ENCODE peak calls at places on chromosome 3, in six cellular contexts. K is transverse colon, F is right atrium auricular region, L is fibroblast of pulmonary artery, X is fibroblast of the aortic adventitia, I is fibroblast of lung. E is an unnamed sample.

GRCh38 chr3:50388720-50389352 is 29.5 kb upstream of the TMEM115 start:
- DNase-seq in K (no peak), F (no peak), L (no peak), X (no peak), I (peak; percentile 44), E (peak; percentile 11)

GRCh38 chr3:37183375-37183831 is 9.0 kb upstream of the LRRFIP2 start:
- DNase-seq in K (no peak), F (peak; percentile 16), L (peak; percentile 97), X (peak; percentile 98), I (peak; percentile 97), E (peak; percentile 97)

GRCh38 chr3:122940628-122941086 is 86.9 kb downstream of the SEMA5B start:
- DNase-seq in K (no peak), F (no peak), L (peak; percentile 30), X (peak; percentile 79), I (no peak), E (peak; percentile 46)

GRCh38 chr3:196399485-196399945 is 32.7 kb downstream of the UBXN7 start:
- DNase-seq in K (no peak), F (no peak), L (peak; percentile 45), X (peak; percentile 30), I (peak; percentile 78), E (peak; percentile 45)

GRCh38 chr3:62749657-62750056 is 125.6 kb downstream of the CADPS start:
- DNase-seq in K (no peak), F (no peak), L (no peak), X (no peak), I (no peak), E (no peak)

GRCh38 chr3:167032267-167032876 is 347.7 kb downstream of the ZBBX start:
- DNase-seq in K (no peak), F (no peak), L (peak; percentile 70), X (peak; percentile 45), I (peak; percentile 61), E (peak; percentile 6)

GRCh38 chr3:193816656-193817311 is 223.8 kb downstream of the OPA1 start:
- DNase-seq in K (peak; percentile 83), F (peak; percentile 82), L (peak; percentile 70), X (peak; percentile 27), I (peak; percentile 42), E (peak; percentile 4)

GRCh38 chr3:13535905-13536304 is 13.0 kb upstream of the FBLN2 start:
- DNase-seq in K (no peak), F (no peak), L (no peak), X (no peak), I (no peak), E (peak; percentile 60)

GRCh38 chr3:74916696-74917095 is 302.2 kb upstream of the CNTN3 start:
- DNase-seq in K (no peak), F (no peak), L (no peak), X (no peak), I (no peak), E (no peak)

GRCh38 chr3:63442918-63443317 is 164.8 kb downstream of the SYNPR start:
- DNase-seq in K (no peak), F (no peak), L (no peak), X (no peak), I (no peak), E (no peak)

GRCh38 chr3:46646700-46647099 is 34.4 kb downstream of the FAM240A start:
- DNase-seq in K (no peak), F (no peak), L (no peak), X (peak; percentile 44), I (peak; percentile 59), E (peak; percentile 88)

GRCh38 chr3:195711813-195712534 is 8.8 kb upstream of the MUC20 start:
- DNase-seq in K (no peak), F (no peak), L (no peak), X (no peak), I (no peak), E (no peak)

GRCh38 chr3:51637941-51638471 is 33.0 kb upstream of the TEX264 start:
- DNase-seq in K (peak; percentile 35), F (no peak), L (peak; percentile 75), X (peak; percentile 59), I (peak; percentile 43), E (peak; percentile 65)

GRCh38 chr3:113676252-113676651 is 20.2 kb downstream of the USF3 start:
- DNase-seq in K (no peak), F (no peak), L (no peak), X (no peak), I (no peak), E (no peak)

GRCh38 chr3:119236756-119237155 is 3.9 kb downstream of the B4GALT4 start:
- DNase-seq in K (no peak), F (no peak), L (no peak), X (no peak), I (no peak), E (no peak)

GRCh38 chr3:160154033-160154432 is 71.2 kb upstream of the C3orf80 start:
- DNase-seq in K (no peak), F (no peak), L (peak; percentile 27), X (peak; percentile 25), I (peak; percentile 88), E (peak; percentile 32)

GRCh38 chr3:181730364-181730763 is 18.6 kb downstream of the SOX2 start:
- DNase-seq in K (no peak), F (no peak), L (no peak), X (no peak), I (no peak), E (no peak)

GRCh38 chr3:117761992-117762944 is 1052.7 kb downstream of the TUSC7 start:
- DNase-seq in K (no peak), F (no peak), L (no peak), X (peak; percentile 46), I (peak; percentile 10), E (no peak)

GRCh38 chr3:120823156-120823555 is 80.6 kb downstream of the GTF2E1 start:
- DNase-seq in K (no peak), F (no peak), L (no peak), X (no peak), I (peak; percentile 25), E (no peak)

GRCh38 chr3:35448121-35448520 is 191.2 kb upstream of the ARPP21 start:
- DNase-seq in K (no peak), F (no peak), L (no peak), X (no peak), I (no peak), E (no peak)

GRCh38 chr3:96467639-96468038 is 346.8 kb upstream of the EPHA6 start:
- DNase-seq in K (no peak), F (no peak), L (no peak), X (no peak), I (no peak), E (no peak)

GRCh38 chr3:196624008-196624790 is 15.3 kb upstream of the NRROS start:
- DNase-seq in K (no peak), F (no peak), L (no peak), X (no peak), I (no peak), E (no peak)

GRCh38 chr3:152374260-152374990 is 105.7 kb downstream of the MBNL1 start:
- DNase-seq in K (no peak), F (no peak), L (no peak), X (peak; percentile 25), I (no peak), E (peak; percentile 37)

GRCh38 chr3:191366675-191367074 is 36.3 kb upstream of the UTS2B start:
- DNase-seq in K (no peak), F (no peak), L (peak; percentile 53), X (peak; percentile 55), I (peak; percentile 66), E (no peak)

GRCh38 chr3:194587438-194587931 is 45.7 kb downstream of the TMEM44 start:
- DNase-seq in K (no peak), F (peak; percentile 91), L (peak; percentile 92), X (peak; percentile 96), I (peak; percentile 88), E (peak; percentile 24)

GRCh38 chr3:99901200-99901926 is 83.7 kb downstream of the CMSS1 start:
- DNase-seq in K (no peak), F (no peak), L (peak; percentile 91), X (peak; percentile 84), I (peak; percentile 87), E (peak; percentile 87)

GRCh38 chr3:127258733-127259132 is 29.1 kb downstream of the PRR20G start:
- DNase-seq in K (no peak), F (no peak), L (no peak), X (no peak), I (no peak), E (no peak)

GRCh38 chr3:168467085-168467714 is 371.5 kb upstream of the GOLIM4 start:
- DNase-seq in K (no peak), F (no peak), L (peak; percentile 56), X (peak; percentile 28), I (peak; percentile 33), E (peak; percentile 26)

GRCh38 chr3:121477589-121477988 is 68.2 kb downstream of the POLQ start:
- DNase-seq in K (no peak), F (no peak), L (peak; percentile 63), X (peak; percentile 79), I (peak; percentile 87), E (peak; percentile 96)

GRCh38 chr3:52313188-52313773 is 2.8 kb upstream of the DNAH1 start:
- DNase-seq in K (no peak), F (no peak), L (no peak), X (no peak), I (no peak), E (no peak)

GRCh38 chr3:134795776-134796312 is 784 bp downstream of the EPHB1 start:
- DNase-seq in K (no peak), F (no peak), L (peak; percentile 11), X (peak; percentile 45), I (peak; percentile 48), E (peak; percentile 52)

GRCh38 chr3:3066910-3067309 is 43.3 kb downstream of the IL5RA start:
- DNase-seq in K (no peak), F (no peak), L (no peak), X (no peak), I (no peak), E (no peak)
- H3K4me3 ChIP-seq in K (no peak overlapping the region), F (no peak overlapping the region), L (no peak overlapping the region), X (no peak overlapping the region), I (no peak overlapping the region), E (no peak overlapping the region)

GRCh38 chr3:68018275-68018674 is 363.9 kb upstream of the SUCLG2 start:
- DNase-seq in K (no peak), F (no peak), L (no peak), X (no peak), I (no peak), E (no peak)
- TF ChIP-seq CTCF in K (no peak), F (no peak), L (no peak), X (no peak), I (no peak), E (no peak)

GRCh38 chr3:169662215-169663070 is 1.1 kb downstream of the MECOM start:
- DNase-seq in K (peak; percentile 80), F (no peak), L (peak; percentile 85), X (peak; percentile 77), I (peak; percentile 70), E (peak; percentile 36)
- H3K4me3 ChIP-seq in K (peak overlapping the region; percentile 59), F (peak overlapping the region; percentile 72), L (peak overlapping the region; percentile 78), X (peak overlapping the region; percentile 93), I (peak overlapping the region; percentile 75), E (peak overlapping the region; percentile 57)

GRCh38 chr3:150063237-150063636 is 92.5 kb upstream of the PFN2 start:
- DNase-seq in K (no peak), F (no peak), L (no peak), X (no peak), I (no peak), E (no peak)

GRCh38 chr3:150067561-150067960 is 96.9 kb upstream of the PFN2 start:
- DNase-seq in K (no peak), F (no peak), L (no peak), X (no peak), I (no peak), E (no peak)

GRCh38 chr3:150061288-150062018 is 90.8 kb upstream of the PFN2 start:
- DNase-seq in K (no peak), F (no peak), L (no peak), X (no peak), I (no peak), E (no peak)

GRCh38 chr3:150062492-150062891 is 91.8 kb upstream of the PFN2 start:
- DNase-seq in K (no peak), F (no peak), L (peak; percentile 71), X (peak; percentile 88), I (peak; percentile 76), E (peak; percentile 70)

GRCh38 chr3:150064952-150065351 is 94.3 kb upstream of the PFN2 start:
- DNase-seq in K (no peak), F (no peak), L (no peak), X (no peak), I (no peak), E (no peak)
- TF ChIP-seq CTCF in K (no peak), F (no peak), L (no peak), X (no peak), I (no peak), E (no peak)